ENCODE peak calls at places on chromosomes 16 and 17, in eight cellular contexts. C is fibroblast of gingiva; U is SHP77; H is RWPE1; X is HuH-7; Q is EL; Y is HuH-7.5; G is stimulated activated CD8-positive, alpha-beta memory T cell treated with anti-CD3 and anti-CD28 coated beads, Interleukin-4, amount 100 ng/mL, for 1 hour. A is an unnamed sample.
A peak's percentile ranks its signal among the peaks of the same experiment; 100 is the strongest.

GRCh38 chr17:58189436-58190146 is 2.9 kb upstream of the EPX start:
- DNase-seq in C (peak; percentile 76), U (no peak), H (peak; percentile 88), X (no peak), Q (peak; percentile 87), Y (no peak), G (no peak), A (no peak)

GRCh38 chr16:79229371-79229770 is 371.2 kb downstream of the MAF start:
- DNase-seq in C (no peak), U (no peak), H (no peak), X (no peak), Q (no peak), Y (no peak), G (no peak), A (no peak)

GRCh38 chr17:8670486-8670885 is 40.0 kb upstream of the MYH10 start:
- DNase-seq in C (no peak), U (no peak), H (no peak), X (no peak), Q (no peak), Y (no peak), G (no peak), A (no peak)

GRCh38 chr16:11024333-11025053 is 80.1 kb downstream of the CLEC16A start:
- DNase-seq in C (no peak), U (no peak), H (no peak), X (no peak), Q (no peak), Y (no peak), G (no peak), A (no peak)

GRCh38 chr17:50541402-50541915 is 5.5 kb upstream of the SPATA20 start:
- DNase-seq in C (no peak), U (no peak), H (no peak), X (no peak), Q (no peak), Y (no peak), G (no peak), A (no peak)

GRCh38 chr16:4687946-4688673 is 5.3 kb upstream of the NUDT16L1 start:
- DNase-seq in C (no peak), U (no peak), H (no peak), X (no peak), Q (no peak), Y (no peak), G (no peak), A (no peak)

GRCh38 chr17:50899005-50899460 is 32.9 kb upstream of the TOB1 start:
- DNase-seq in C (no peak), U (no peak), H (no peak), X (no peak), Q (no peak), Y (no peak), G (no peak), A (no peak)

GRCh38 chr17:79515646-79516604 is 94.9 kb downstream of the RBFOX3 start:
- DNase-seq in C (no peak), U (no peak), H (no peak), X (no peak), Q (no peak), Y (no peak), G (no peak), A (peak; percentile 72)

GRCh38 chr17:3976675-3977171 is 12.5 kb upstream of the ATP2A3 start:
- DNase-seq in C (no peak), U (no peak), H (no peak), X (no peak), Q (no peak), Y (no peak), G (no peak), A (no peak)

GRCh38 chr17:44075598-44076293 is 5.2 kb downstream of the G6PC3 start:
- DNase-seq in C (no peak), U (no peak), H (no peak), X (no peak), Q (no peak), Y (no peak), G (no peak), A (no peak)

GRCh38 chr17:66675991-66676371 is 158.9 kb upstream of the CACNG5 start:
- DNase-seq in C (peak; percentile 98), U (no peak), H (peak; percentile 34), X (no peak), Q (no peak), Y (no peak), G (no peak), A (no peak)

GRCh38 chr16:66508261-66508913 is 41.5 kb downstream of the TK2 start:
- DNase-seq in C (peak; percentile 59), U (no peak), H (peak; percentile 96), X (no peak), Q (peak; percentile 73), Y (no peak), G (no peak), A (no peak)

GRCh38 chr17:78117027-78117981 is 11.3 kb downstream of the TMC6 start:
- DNase-seq in C (no peak), U (peak; percentile 89), H (no peak), X (peak; percentile 85), Q (no peak), Y (no peak), G (no peak), A (peak; percentile 90)

GRCh38 chr16:29807426-29808218 is 1.3 kb downstream of the MAZ start:
- DNase-seq in C (peak; percentile 96), U (peak; percentile 87), H (peak; percentile 73), X (peak; percentile 82), Q (peak; percentile 95), Y (peak; percentile 84), G (peak; percentile 63), A (peak; percentile 87)

GRCh38 chr17:47978324-47978723 is 7.4 kb downstream of the CDK5RAP3 start:
- DNase-seq in C (peak; percentile 40), U (peak; percentile 55), H (peak; percentile 64), X (peak; percentile 84), Q (peak; percentile 57), Y (peak; percentile 77), G (no peak), A (peak; percentile 97)

GRCh38 chr17:60720763-60721531 is 43.3 kb downstream of the BCAS3 start:
- DNase-seq in C (peak; percentile 58), U (peak; percentile 26), H (peak; percentile 46), X (peak; percentile 26), Q (peak; percentile 65), Y (peak; percentile 89), G (no peak), A (peak; percentile 49)

A was measured in H7.